ENCODE peak calls at places on chromosomes 6 and 20, in eight cellular contexts. J is GM12878, Y is A549, C is HepG2, U is H1, P is HCT116, B is SK-N-SH, K is K562. M is an unnamed sample.

GRCh38 chr6:150395388-150396009 is 26.7 kb downstream of the IYD start:
- DNase-seq in J (no peak), Y (peak), C (peak), U (peak), P (peak), B (peak), K (peak), M (peak)

GRCh38 chr6:30360139-30360538 is 15.2 kb downstream of the RPP21 start:
- DNase-seq in J (no peak), Y (no peak), C (no peak), U (no peak), P (no peak), B (no peak), K (no peak), M (no peak)

GRCh38 chr6:83984411-83984810 is 49.2 kb upstream of the MRAP2 start:
- DNase-seq in J (no peak), Y (no peak), C (no peak), U (no peak), P (no peak), B (no peak), K (no peak), M (no peak)

GRCh38 chr6:87968435-87969278 is 79.0 kb upstream of the SPACA1 start:
- DNase-seq in J (no peak), Y (peak), C (no peak), U (no peak), P (no peak), B (peak), K (no peak), M (peak)

GRCh38 chr20:22333885-22334545 is 250.4 kb downstream of the FOXA2 start:
- DNase-seq in J (no peak), Y (peak), C (peak), U (no peak), P (peak), B (peak), K (peak), M (peak)

GRCh38 chr6:126632271-126632670 is 292.4 kb downstream of the CENPW start:
- DNase-seq in J (no peak), Y (no peak), C (no peak), U (no peak), P (no peak), B (no peak), K (no peak), M (no peak)

GRCh38 chr6:159829515-159829914 is 29.4 kb downstream of the PNLDC1 start:
- DNase-seq in J (no peak), Y (no peak), C (no peak), U (no peak), P (no peak), B (no peak), K (no peak), M (no peak)

GRCh38 chr20:11445891-11446290 is 471.8 kb upstream of the BTBD3 start:
- DNase-seq in J (no peak), Y (no peak), C (no peak), U (no peak), P (no peak), B (no peak), K (no peak), M (no peak)

GRCh38 chr6:21828689-21829088 is 235.1 kb downstream of the SOX4 start:
- DNase-seq in J (no peak), Y (no peak), C (no peak), U (no peak), P (no peak), B (no peak), K (no peak), M (no peak)

GRCh38 chr6:106539931-106540330 is 89.4 kb downstream of the RTN4IP1 start:
- DNase-seq in J (no peak), Y (no peak), C (no peak), U (no peak), P (no peak), B (no peak), K (no peak), M (no peak)

GRCh38 chr20:10280016-10280908 is 61.6 kb downstream of the SNAP25 start:
- DNase-seq in J (no peak), Y (no peak), C (no peak), U (no peak), P (no peak), B (no peak), K (no peak), M (no peak)

GRCh38 chr20:3067139-3068009 is 4.0 kb upstream of the OXT start:
- DNase-seq in J (no peak), Y (no peak), C (no peak), U (no peak), P (no peak), B (peak), K (no peak), M (no peak)

GRCh38 chr20:60070791-60071190 is 112.6 kb downstream of the CDH26 start:
- DNase-seq in J (no peak), Y (no peak), C (no peak), U (no peak), P (no peak), B (no peak), K (no peak), M (no peak)

GRCh38 chr20:40416274-40416673 is 272.8 kb downstream of the MAFB start:
- DNase-seq in J (no peak), Y (no peak), C (no peak), U (no peak), P (no peak), B (no peak), K (no peak), M (no peak)

GRCh38 chr6:32974541-32975308 is 6.3 kb downstream of the BRD2 start:
- DNase-seq in J (no peak), Y (no peak), C (no peak), U (no peak), P (no peak), B (no peak), K (no peak), M (no peak)

GRCh38 chr20:59002388-59002787 is 4.7 kb downstream of the CTSZ start:
- DNase-seq in J (no peak), Y (no peak), C (no peak), U (no peak), P (no peak), B (no peak), K (no peak), M (no peak)

GRCh38 chr20:43442310-43442880 is 15.3 kb upstream of the SRSF6 start:
- DNase-seq in J (no peak), Y (peak), C (peak), U (no peak), P (no peak), B (no peak), K (no peak), M (no peak)

GRCh38 chr6:170083236-170084051 is 207.4 kb downstream of the DLL1 start:
- DNase-seq in J (no peak), Y (no peak), C (no peak), U (no peak), P (no peak), B (no peak), K (no peak), M (no peak)

GRCh38 chr6:169911264-169912263 is 160.1 kb downstream of the ERMARD start:
- DNase-seq in J (no peak), Y (no peak), C (no peak), U (no peak), P (no peak), B (no peak), K (no peak), M (no peak)

GRCh38 chr20:60330461-60330860 is 372.2 kb downstream of the CDH26 start:
- DNase-seq in J (no peak), Y (no peak), C (no peak), U (no peak), P (no peak), B (no peak), K (no peak), M (no peak)

GRCh38 chr6:89970609-89971337 is 76.5 kb downstream of the GJA10 start:
- DNase-seq in J (no peak), Y (peak), C (peak), U (no peak), P (peak), B (peak), K (peak), M (peak)

GRCh38 chr20:38885357-38885756 is 40.9 kb upstream of the FAM83D start:
- DNase-seq in J (no peak), Y (no peak), C (no peak), U (no peak), P (no peak), B (no peak), K (no peak), M (no peak)

GRCh38 chr20:46004813-46005505 is 3.7 kb upstream of the MMP9 start:
- DNase-seq in J (no peak), Y (no peak), C (no peak), U (no peak), P (no peak), B (no peak), K (no peak), M (no peak)

GRCh38 chr6:50264995-50265571 is 215.4 kb upstream of the DEFB112 start:
- DNase-seq in J (no peak), Y (no peak), C (peak), U (no peak), P (no peak), B (peak), K (peak), M (no peak)

GRCh38 chr20:63553251-63553932 is 567 bp upstream of the FNDC11 start:
- DNase-seq in J (peak), Y (peak), C (peak), U (peak), P (peak), B (peak), K (peak), M (peak)

GRCh38 chr20:25279403-25279802 is 31.5 kb downstream of the PYGB start:
- DNase-seq in J (no peak), Y (no peak), C (no peak), U (no peak), P (no peak), B (no peak), K (no peak), M (no peak)

DNA sequence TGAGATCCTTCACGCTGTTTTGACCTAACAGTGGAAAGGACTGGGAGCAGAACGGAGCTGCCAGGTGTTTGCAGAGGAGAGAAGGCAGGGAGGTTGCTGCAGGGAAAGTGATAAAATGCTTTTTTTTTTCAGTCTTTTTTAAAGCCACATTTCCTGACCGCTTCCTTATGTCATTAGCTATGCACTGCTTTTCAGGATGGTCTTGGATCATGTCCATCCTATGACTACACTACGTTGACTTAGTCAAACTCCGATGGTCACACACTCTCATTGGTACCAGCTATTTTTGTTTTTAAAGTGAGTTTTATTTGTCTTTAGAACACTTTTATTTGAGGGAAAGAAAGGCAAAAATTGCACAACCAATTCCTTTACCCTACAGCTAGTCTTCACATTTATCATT is 89.2 kb upstream of the EXOC2 start:
- DNase-seq in J (no peak), Y (no peak), C (no peak), U (no peak), P (no peak), B (no peak), K (no peak), M (no peak)
- H3K27ac ChIP-seq in J (no peak), Y (no peak), C (no peak), U (no peak), P (no peak), B (no peak), K (no peak), M (no peak)

DNA sequence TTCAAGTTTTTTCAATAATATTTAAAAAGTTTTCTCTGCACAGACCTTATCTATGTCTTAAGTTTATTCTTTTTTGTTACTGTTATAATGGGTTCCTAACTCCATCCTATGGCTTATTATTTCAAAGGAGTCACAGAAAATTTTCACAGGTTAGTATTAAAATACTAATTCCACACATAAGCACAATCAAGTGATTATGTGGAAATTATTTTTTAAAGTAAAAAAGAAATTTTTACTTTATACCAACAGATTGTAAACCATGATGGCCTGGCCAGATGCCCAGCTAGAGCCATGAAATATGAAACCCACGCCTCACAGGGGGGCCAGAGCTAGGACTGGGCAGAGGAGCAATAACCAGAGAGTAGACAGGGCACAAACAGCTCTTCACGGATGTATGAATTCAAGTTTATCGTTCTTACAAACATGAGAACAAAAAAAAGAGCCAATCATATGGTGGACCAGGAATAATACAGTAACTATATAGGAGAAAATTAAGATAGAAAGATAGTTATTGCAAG is 34.0 kb downstream of the NUDT3 start:
- DNase-seq in J (no peak), Y (no peak), C (no peak), U (no peak), P (no peak), B (peak), K (no peak), M (peak)
- TF ChIP-seq MAX in J (no peak), Y (no peak), C (no peak), U (no peak), P (no peak), B (no peak), K (no peak), M (no peak)

GRCh38 chr20:36632487-36633284 is 13.3 kb downstream of the SLA2 start:
- DNase-seq in J (no peak), Y (no peak), C (peak), U (no peak), P (no peak), B (no peak), K (peak), M (no peak)

GRCh38 chr20:36628076-36628475 is 17.9 kb downstream of the SLA2 start:
- DNase-seq in J (no peak), Y (no peak), C (peak), U (no peak), P (no peak), B (no peak), K (no peak), M (no peak)

GRCh38 chr20:36632147-36632486 is 13.9 kb downstream of the SLA2 start:
- DNase-seq in J (no peak), Y (no peak), C (no peak), U (no peak), P (no peak), B (no peak), K (no peak), M (no peak)

GRCh38 chr20:36631651-36632050 is 14.3 kb downstream of the SLA2 start:
- DNase-seq in J (no peak), Y (no peak), C (no peak), U (no peak), P (no peak), B (no peak), K (no peak), M (no peak)

GRCh38 chr20:36629719-36630340 is 16.2 kb downstream of the SLA2 start:
- DNase-seq in J (no peak), Y (no peak), C (no peak), U (no peak), P (no peak), B (no peak), K (no peak), M (no peak)
- H3K27ac ChIP-seq in J (peak), Y (no peak), C (no peak), U (no peak), P (no peak), B (no peak), K (no peak), M (no peak)

GRCh38 chr6:82889117-82889516 is 176.5 kb downstream of the UBE3D start:
- DNase-seq in J (no peak), Y (no peak), C (no peak), U (no peak), P (no peak), B (no peak), K (no peak), M (no peak)
- TF ChIP-seq MAX in J (no peak), Y (no peak), C (no peak), U (no peak), P (no peak), B (no peak), K (no peak), M (no peak)

GRCh38 chr6:158083687-158084325 is 84.3 kb downstream of the SERAC1 start:
- DNase-seq in J (no peak), Y (no peak), C (no peak), U (no peak), P (no peak), B (no peak), K (no peak), M (no peak)

GRCh38 chr6:158086706-158087518 is 81.2 kb downstream of the SERAC1 start:
- DNase-seq in J (no peak), Y (no peak), C (no peak), U (no peak), P (no peak), B (peak), K (no peak), M (no peak)

GRCh38 chr6:158085261-158086053 is 82.6 kb downstream of the SERAC1 start:
- DNase-seq in J (no peak), Y (no peak), C (no peak), U (no peak), P (no peak), B (no peak), K (no peak), M (no peak)

GRCh38 chr6:158087519-158087867 is 80.6 kb downstream of the SERAC1 start:
- DNase-seq in J (no peak), Y (no peak), C (no peak), U (no peak), P (no peak), B (no peak), K (no peak), M (no peak)

DNA sequence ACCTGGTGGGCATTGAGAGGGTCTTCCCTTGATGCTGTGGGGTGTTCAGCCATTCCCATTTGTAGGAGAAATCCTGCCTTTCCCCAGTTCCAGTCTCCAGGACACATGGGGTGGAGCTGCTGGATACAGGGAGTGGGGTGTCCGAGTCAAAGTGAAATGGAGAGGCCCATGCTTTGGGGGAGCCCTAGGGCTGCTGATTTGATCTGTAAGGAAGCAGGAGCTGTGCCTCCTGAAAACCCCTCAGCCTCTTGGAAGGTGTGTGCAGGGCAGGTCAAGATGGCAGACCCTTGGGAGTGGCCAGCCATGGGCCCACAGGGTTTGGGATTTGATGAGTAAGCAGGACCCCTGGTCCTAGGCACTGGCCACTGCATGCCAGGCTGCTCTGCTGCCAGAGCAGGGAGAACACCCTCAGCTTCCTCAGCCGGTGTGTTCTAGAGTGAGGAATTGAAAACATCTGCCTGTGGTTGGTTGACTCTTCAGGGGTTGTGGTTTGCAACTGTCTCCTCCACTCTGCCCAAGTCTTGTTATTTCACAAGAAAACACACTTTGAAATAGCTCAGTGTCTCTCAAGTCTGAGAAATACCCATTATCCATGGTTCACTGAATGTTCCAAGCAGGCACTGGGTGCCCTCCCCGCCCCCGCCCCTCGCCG is 81.9 kb downstream of the SERAC1 start:
- DNase-seq in J (no peak), Y (no peak), C (no peak), U (no peak), P (no peak), B (no peak), K (no peak), M (no peak)
- H3K27ac ChIP-seq in J (no peak), Y (no peak), C (no peak), U (no peak), P (no peak), B (peak), K (no peak), M (no peak)

M was measured in endothelial cell of umbilical vein.